ENCODE peak calls at places on chromosome 17, in six cellular contexts. One of them, this sample, is unnamed.
A peak's percentile ranks its signal among the peaks of the same experiment; 100 is the strongest.

GRCh38 chr17:45130640-45131293 is 1.5 kb downstream of the PLCD3 start:
- DNase-seq in epithelial cell of esophagus: peak; percentile 21
- DNase-seq in transverse colon: peak; percentile 45
- DNase-seq in psoas muscle: no peak
- DNase-seq in spleen: no peak
- DNase-seq in HEK293T: no peak
- DNase-seq in this sample: peak; percentile 17

GRCh38 chr17:18319604-18320256 is 4.6 kb downstream of the SMCR8 start:
- DNase-seq in psoas muscle: no peak
- DNase-seq in HEK293T: peak; percentile 52
- DNase-seq in epithelial cell of esophagus: peak; percentile 67
- DNase-seq in spleen: peak; percentile 73
- DNase-seq in transverse colon: no peak
- DNase-seq in this sample: no peak

GRCh38 chr17:47987240-47987835 is 16.4 kb downstream of the CDK5RAP3 start:
- DNase-seq in HEK293T: no peak
- DNase-seq in psoas muscle: no peak
- DNase-seq in spleen: peak; percentile 82
- DNase-seq in epithelial cell of esophagus: no peak
- DNase-seq in transverse colon: no peak
- DNase-seq in this sample: no peak

GRCh38 chr17:74585711-74586110 is 6.4 kb downstream of the CD300LD start:
- DNase-seq in transverse colon: no peak
- DNase-seq in spleen: no peak
- DNase-seq in psoas muscle: no peak
- DNase-seq in HEK293T: no peak
- DNase-seq in epithelial cell of esophagus: no peak
- DNase-seq in this sample: no peak

GRCh38 chr17:46126840-46127239 is 66.4 kb downstream of the KANSL1 start:
- DNase-seq in epithelial cell of esophagus: no peak
- DNase-seq in transverse colon: no peak
- DNase-seq in psoas muscle: no peak
- DNase-seq in HEK293T: no peak
- DNase-seq in spleen: no peak
- DNase-seq in this sample: no peak

GRCh38 chr17:67578058-67578457 is 139.7 kb upstream of the NOL11 start:
- DNase-seq in spleen: no peak
- DNase-seq in HEK293T: no peak
- DNase-seq in psoas muscle: no peak
- DNase-seq in transverse colon: no peak
- DNase-seq in epithelial cell of esophagus: no peak
- DNase-seq in this sample: no peak

GRCh38 chr17:42843358-42843934 is 934 bp upstream of the AOC2 start:
- DNase-seq in HEK293T: peak; percentile 71
- DNase-seq in epithelial cell of esophagus: peak; percentile 75
- DNase-seq in psoas muscle: no peak
- DNase-seq in spleen: peak; percentile 12
- DNase-seq in transverse colon: no peak
- DNase-seq in this sample: peak; percentile 70

GRCh38 chr17:66488874-66489273 is 186.5 kb downstream of the PRKCA start:
- DNase-seq in HEK293T: no peak
- DNase-seq in spleen: no peak
- DNase-seq in transverse colon: no peak
- DNase-seq in epithelial cell of esophagus: no peak
- DNase-seq in psoas muscle: no peak
- DNase-seq in this sample: no peak

GRCh38 chr17:36937001-36937960 is at the start of gene LHX1:
- DNase-seq in transverse colon: no peak
- DNase-seq in spleen: no peak
- DNase-seq in HEK293T: no peak
- DNase-seq in epithelial cell of esophagus: no peak
- DNase-seq in psoas muscle: no peak
- DNase-seq in this sample: no peak

GRCh38 chr17:77493238-77493812 is 352.6 kb downstream of the SEC14L1 start:
- DNase-seq in epithelial cell of esophagus: no peak
- DNase-seq in transverse colon: peak; percentile 7
- DNase-seq in HEK293T: no peak
- DNase-seq in psoas muscle: no peak
- DNase-seq in spleen: peak; percentile 44
- DNase-seq in this sample: no peak

GRCh38 chr17:80546267-80546666 is 1.6 kb downstream of the RPTOR start:
- DNase-seq in epithelial cell of esophagus: no peak
- DNase-seq in spleen: no peak
- DNase-seq in HEK293T: no peak
- DNase-seq in transverse colon: no peak
- DNase-seq in psoas muscle: no peak
- DNase-seq in this sample: no peak

GRCh38 chr17:64073771-64074703 is 53.6 kb upstream of the ICAM2 start:
- DNase-seq in psoas muscle: no peak
- DNase-seq in spleen: no peak
- DNase-seq in HEK293T: no peak
- DNase-seq in transverse colon: no peak
- DNase-seq in epithelial cell of esophagus: no peak
- DNase-seq in this sample: no peak

GRCh38 chr17:77503916-77504651 is 363.3 kb downstream of the SEC14L1 start:
- DNase-seq in epithelial cell of esophagus: no peak
- DNase-seq in transverse colon: no peak
- DNase-seq in HEK293T: no peak
- DNase-seq in psoas muscle: no peak
- DNase-seq in spleen: peak; percentile 67
- DNase-seq in this sample: no peak

GRCh38 chr17:62664336-62665120 is 37.1 kb downstream of the MRC2 start:
- DNase-seq in HEK293T: no peak
- DNase-seq in spleen: no peak
- DNase-seq in psoas muscle: no peak
- DNase-seq in epithelial cell of esophagus: no peak
- DNase-seq in transverse colon: no peak
- DNase-seq in this sample: no peak

GRCh38 chr17:63828936-63829335 is 1.5 kb upstream of the FTSJ3 start:
- DNase-seq in transverse colon: no peak
- DNase-seq in epithelial cell of esophagus: no peak
- DNase-seq in psoas muscle: no peak
- DNase-seq in spleen: no peak
- DNase-seq in HEK293T: no peak
- DNase-seq in this sample: no peak

GRCh38 chr17:21282231-21282630 is 2.3 kb upstream of the MAP2K3 start:
- DNase-seq in spleen: no peak
- DNase-seq in transverse colon: no peak
- DNase-seq in HEK293T: no peak
- DNase-seq in epithelial cell of esophagus: peak; percentile 95
- DNase-seq in psoas muscle: peak; percentile 74
- DNase-seq in this sample: no peak

GRCh38 chr17:80656590-80656989 is 112.0 kb downstream of the RPTOR start:
- DNase-seq in epithelial cell of esophagus: no peak
- DNase-seq in psoas muscle: no peak
- DNase-seq in HEK293T: no peak
- DNase-seq in spleen: no peak
- DNase-seq in transverse colon: no peak
- DNase-seq in this sample: no peak

GRCh38 chr17:39756376-39757079 is 18.8 kb downstream of the GRB7 start:
- DNase-seq in spleen: no peak
- DNase-seq in epithelial cell of esophagus: no peak
- DNase-seq in psoas muscle: no peak
- DNase-seq in HEK293T: no peak
- DNase-seq in transverse colon: no peak
- DNase-seq in this sample: no peak

GRCh38 chr17:81917565-81918332 is at the start of gene SIRT7:
- DNase-seq in psoas muscle: peak; percentile 74
- DNase-seq in transverse colon: peak; percentile 83
- DNase-seq in HEK293T: peak; percentile 97
- DNase-seq in epithelial cell of esophagus: peak; percentile 76
- DNase-seq in spleen: peak; percentile 94
- DNase-seq in this sample: peak; percentile 91

GRCh38 chr17:39607057-39607850 is 466 bp downstream of the NEUROD2 start:
- DNase-seq in transverse colon: no peak
- DNase-seq in HEK293T: no peak
- DNase-seq in spleen: no peak
- DNase-seq in psoas muscle: no peak
- DNase-seq in epithelial cell of esophagus: no peak
- DNase-seq in this sample: peak; percentile 33

GRCh38 chr17:29570521-29570920 is 2.0 kb downstream of the TP53I13 start:
- DNase-seq in transverse colon: peak; percentile 49
- DNase-seq in HEK293T: no peak
- DNase-seq in epithelial cell of esophagus: no peak
- DNase-seq in psoas muscle: no peak
- DNase-seq in spleen: peak; percentile 46
- DNase-seq in this sample: no peak

GRCh38 chr17:42518046-42518754 is 17.8 kb upstream of the NAGLU start:
- DNase-seq in spleen: peak; percentile 73
- DNase-seq in HEK293T: no peak
- DNase-seq in psoas muscle: peak; percentile 86
- DNase-seq in epithelial cell of esophagus: peak; percentile 93
- DNase-seq in transverse colon: peak; percentile 87
- DNase-seq in this sample: peak; percentile 37

GRCh38 chr17:38867179-38867994 is 2.5 kb upstream of the LASP1 start:
- DNase-seq in spleen: no peak
- DNase-seq in HEK293T: no peak
- DNase-seq in transverse colon: peak; percentile 57
- DNase-seq in epithelial cell of esophagus: peak; percentile 71
- DNase-seq in psoas muscle: peak; percentile 55
- DNase-seq in this sample: peak; percentile 58

GRCh38 chr17:40980594-40980993 is 3.5 kb downstream of the KRT40 start:
- DNase-seq in epithelial cell of esophagus: no peak
- DNase-seq in psoas muscle: peak; percentile 17
- DNase-seq in HEK293T: no peak
- DNase-seq in transverse colon: no peak
- DNase-seq in spleen: no peak
- DNase-seq in this sample: no peak

This sample was measured in K562.